ENCODE peak calls at places on chromosomes 6 and 20, in four cellular contexts. I, Y, H and R are unnamed samples. For H3K4me1, the result is how much of the 10 kb centered on the place peaks cover.

GRCh38 chr6:36350681-36351091 is 14.0 kb upstream of the BNIP5 start:
- DNase-seq in H (no peak), I (no peak), Y (no peak), R (no peak)

GRCh38 chr6:30854641-30855040 is 29.7 kb upstream of the DDR1 start:
- DNase-seq in I (no peak), H (no peak), Y (no peak), R (no peak)

GRCh38 chr6:90249458-90249857 is 47.2 kb downstream of the BACH2 start:
- DNase-seq in I (no peak), H (no peak), Y (no peak), R (no peak)

GRCh38 chr6:84094050-84094435 is 60.5 kb downstream of the MRAP2 start:
- DNase-seq in Y (no peak), H (no peak), I (no peak), R (no peak)

GRCh38 chr6:137261393-137262154 is 42.4 kb upstream of the IFNGR1 start:
- DNase-seq in I (no peak), Y (peak), H (peak), R (no peak)

GRCh38 chr6:148954934-148955915 is 208.4 kb downstream of the UST start:
- DNase-seq in Y (no peak), I (no peak), H (no peak), R (no peak)

GRCh38 chr20:52209154-52209571 is 17.6 kb upstream of the ZFP64 start:
- DNase-seq in I (peak), Y (no peak), H (no peak), R (peak)

GRCh38 chr6:30350519-30350918 is 5.6 kb downstream of the RPP21 start:
- DNase-seq in Y (no peak), H (no peak), I (no peak), R (no peak)

GRCh38 chr6:27059621-27060425 is 187.7 kb upstream of the PRSS16 start:
- DNase-seq in H (peak), Y (no peak), I (no peak), R (no peak)

GRCh38 chr20:9609892-9610502 is 95.6 kb downstream of the LAMP5 start:
- DNase-seq in H (peak), I (peak), Y (peak), R (peak)

GRCh38 chr20:12012241-12013222 is 94.8 kb downstream of the BTBD3 start:
- DNase-seq in H (peak), I (peak), Y (peak), R (peak)

GRCh38 chr6:3905853-3906190 is 56.6 kb downstream of the FAM50B start:
- DNase-seq in Y (no peak), H (peak), I (no peak), R (peak)

GRCh38 chr6:124964084-124964763 is 2.0 kb downstream of the RNF217 start:
- DNase-seq in Y (no peak), I (no peak), H (peak), R (no peak)

DNA sequence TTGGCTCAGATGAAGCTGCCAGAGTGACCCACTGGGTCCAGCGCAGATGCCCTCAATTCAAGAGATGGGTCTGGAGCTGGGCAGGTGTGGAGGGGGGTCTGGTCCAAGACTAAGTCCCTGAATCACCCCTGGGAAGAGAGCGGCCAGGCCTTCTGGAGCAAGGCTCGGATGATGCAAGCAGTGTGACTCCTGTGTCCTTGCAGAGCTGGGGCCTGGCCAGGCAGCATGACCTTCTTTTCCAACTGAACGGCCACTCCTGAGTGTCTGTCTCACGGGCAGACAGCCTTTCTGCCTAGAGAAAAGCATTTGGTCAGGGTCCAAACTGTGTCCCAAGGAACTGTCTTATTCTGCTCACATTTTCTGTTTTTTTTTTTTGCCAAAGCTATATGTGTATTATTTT is 42.6 kb upstream of the FNDC1 start:
- DNase-seq in Y (no peak), H (no peak), I (no peak), R (no peak)
- TF ChIP-seq CREB1 in Y (no peak), H (no peak), I (no peak), R (no peak)

DNA sequence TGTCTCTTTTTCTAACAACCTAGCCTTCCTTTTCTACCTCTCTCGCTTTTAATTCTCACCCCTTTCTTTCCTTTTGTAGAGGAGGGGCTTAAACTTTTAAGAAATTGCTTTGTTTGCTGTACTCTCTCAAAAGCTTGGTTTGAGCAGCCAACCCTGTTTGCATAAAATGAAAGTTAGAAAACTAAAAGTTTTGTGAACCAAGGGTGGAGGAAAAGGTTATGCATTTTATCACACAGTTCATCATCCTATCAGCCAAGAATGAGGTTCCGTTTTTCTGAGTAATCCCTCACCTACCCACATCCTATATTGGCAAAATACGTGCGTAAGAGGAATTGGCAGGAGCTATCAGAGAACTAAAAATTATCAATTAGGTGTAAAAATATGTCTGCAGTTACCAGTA is 42.8 kb upstream of the LOC128125822 start:
- DNase-seq in I (no peak), H (no peak), Y (no peak), R (no peak)
- H3K4me1 ChIP-seq in I (under half), H (half or more), Y (under half), R (under half)

GRCh38 chr6:21710908-21711627 is 117.5 kb downstream of the SOX4 start:
- DNase-seq in H (peak), I (no peak), Y (no peak), R (no peak)
- TF ChIP-seq CREB1 in H (no peak), I (no peak), Y (no peak), R (no peak)

GRCh38 chr6:111810321-111811235 is 62.7 kb downstream of the FYN start:
- DNase-seq in Y (no peak), H (no peak), I (no peak), R (no peak)

GRCh38 chr6:111808493-111808892 is 64.8 kb downstream of the FYN start:
- DNase-seq in H (no peak), I (no peak), Y (no peak), R (no peak)

GRCh38 chr6:111812080-111813038 is 60.9 kb downstream of the FYN start:
- DNase-seq in Y (no peak), I (no peak), H (no peak), R (no peak)

GRCh38 chr6:111806561-111807497 is 66.4 kb downstream of the FYN start:
- DNase-seq in I (no peak), H (no peak), Y (no peak), R (no peak)

DNA sequence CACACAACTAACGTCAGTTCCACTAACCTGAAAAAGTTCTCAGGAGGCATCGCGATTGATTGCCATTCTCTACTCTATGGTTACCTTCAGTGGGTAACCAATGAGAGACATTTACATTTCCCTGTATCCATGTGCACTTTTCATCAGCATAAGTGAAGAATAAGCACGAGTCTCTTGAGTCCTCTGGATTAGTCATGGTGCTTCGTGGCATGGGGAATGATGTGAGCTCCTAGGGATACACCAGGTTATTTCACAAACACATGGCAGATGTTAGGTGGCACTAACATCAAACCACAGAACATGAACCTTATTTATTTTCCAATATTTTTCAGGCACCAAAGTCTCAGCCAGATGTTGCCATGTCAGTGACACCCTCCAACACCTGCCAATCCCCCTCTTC is 64.0 kb downstream of the FYN start:
- DNase-seq in H (no peak), I (no peak), Y (no peak), R (no peak)
- H3K4me1 ChIP-seq in H (under half), I (under half), Y (under half), R (under half)